ENCODE peak calls at places on chromosomes 3 and 15, in six cellular contexts. U, E, S, Z, W and O are unnamed samples.

GRCh38 chr15:60392601-60392985 is 5.2 kb downstream of the ANXA2 start:
- DNase-seq in W (peak; percentile 23), Z (no peak), E (no peak), S (no peak), U (no peak), O (no peak)

GRCh38 chr3:143951351-143951971 is 20.2 kb upstream of the DIPK2A start:
- DNase-seq in U (no peak), E (no peak), Z (no peak), S (no peak), W (no peak), O (no peak)

GRCh38 chr15:88638626-88639372 is at the start of gene ISG20:
- DNase-seq in S (peak; percentile 98), E (peak; percentile 88), W (peak; percentile 96), U (peak; percentile 98), Z (peak; percentile 96), O (peak; percentile 96)

GRCh38 chr3:61158152-61158551 is 93.1 kb downstream of the FHIT start:
- DNase-seq in Z (no peak), E (no peak), U (no peak), S (no peak), W (no peak), O (no peak)

GRCh38 chr3:115916866-115917265 is 293.6 kb downstream of the GAP43 start:
- DNase-seq in Z (no peak), E (no peak), S (no peak), W (no peak), U (no peak), O (no peak)

GRCh38 chr15:86772369-86773059 is 692.8 kb downstream of the AGBL1 start:
- DNase-seq in E (no peak), Z (no peak), W (peak; percentile 14), S (no peak), U (no peak), O (no peak)

GRCh38 chr3:39264053-39264452 is 15.8 kb downstream of the CX3CR1 start:
- DNase-seq in Z (no peak), S (no peak), W (no peak), U (no peak), E (no peak), O (no peak)

GRCh38 chr3:58047806-58048205 is 39.6 kb downstream of the FLNB start:
- DNase-seq in W (no peak), Z (no peak), S (no peak), E (no peak), U (no peak), O (no peak)

GRCh38 chr15:78739996-78740903 is 71.0 kb downstream of the ADAMTS7 start:
- DNase-seq in W (peak; percentile 83), S (no peak), Z (peak; percentile 91), E (no peak), U (peak; percentile 55), O (no peak)

GRCh38 chr15:74396445-74397238 is 29.2 kb upstream of the CYP11A1 start:
- DNase-seq in E (no peak), W (peak; percentile 46), S (no peak), U (no peak), Z (no peak), O (peak; percentile 86)

GRCh38 chr3:66476852-66477381 is 23.9 kb downstream of the LRIG1 start:
- DNase-seq in U (no peak), S (no peak), Z (no peak), E (no peak), W (peak; percentile 41), O (no peak)

GRCh38 chr3:131283862-131284261 is 97.7 kb upstream of the NUDT16 start:
- DNase-seq in Z (no peak), W (no peak), U (no peak), S (no peak), E (no peak), O (no peak)

GRCh38 chr3:58518304-58518789 is 18.6 kb downstream of the ACOX2 start:
- DNase-seq in Z (no peak), W (no peak), S (no peak), U (peak; percentile 5), E (no peak), O (no peak)

GRCh38 chr3:117820900-117821299 is 1111.3 kb downstream of the TUSC7 start:
- DNase-seq in Z (no peak), S (no peak), W (no peak), U (no peak), E (no peak), O (no peak)

GRCh38 chr15:96053039-96054021 is 277.2 kb upstream of the NR2F2 start:
- DNase-seq in Z (peak; percentile 52), S (no peak), U (no peak), E (peak; percentile 42), W (peak; percentile 15), O (no peak)

GRCh38 chr3:16136042-16136441 is 38.4 kb upstream of the GALNT15 start:
- DNase-seq in Z (no peak), W (no peak), S (no peak), E (no peak), U (no peak), O (no peak)

GRCh38 chr3:41259449-41260062 is 60.3 kb downstream of the CTNNB1 start:
- DNase-seq in U (no peak), Z (no peak), S (no peak), E (no peak), W (no peak), O (no peak)

GRCh38 chr15:66943456-66944095 is 121.8 kb upstream of the SMAD3 start:
- DNase-seq in Z (no peak), W (peak; percentile 62), E (no peak), S (no peak), U (no peak), O (no peak)

GRCh38 chr3:81545572-81545971 is 215.9 kb downstream of the GBE1 start:
- DNase-seq in E (no peak), U (no peak), Z (no peak), W (no peak), S (no peak), O (no peak)

GRCh38 chr15:73908030-73908821 is 18.0 kb upstream of the LOXL1 start:
- DNase-seq in E (peak; percentile 83), S (peak; percentile 58), Z (peak; percentile 86), U (peak; percentile 84), W (peak; percentile 81), O (no peak)

GRCh38 chr3:38017445-38018295 is 11.8 kb downstream of the PLCD1 start:
- DNase-seq in S (no peak), U (no peak), E (no peak), Z (no peak), W (no peak), O (no peak)

DNA sequence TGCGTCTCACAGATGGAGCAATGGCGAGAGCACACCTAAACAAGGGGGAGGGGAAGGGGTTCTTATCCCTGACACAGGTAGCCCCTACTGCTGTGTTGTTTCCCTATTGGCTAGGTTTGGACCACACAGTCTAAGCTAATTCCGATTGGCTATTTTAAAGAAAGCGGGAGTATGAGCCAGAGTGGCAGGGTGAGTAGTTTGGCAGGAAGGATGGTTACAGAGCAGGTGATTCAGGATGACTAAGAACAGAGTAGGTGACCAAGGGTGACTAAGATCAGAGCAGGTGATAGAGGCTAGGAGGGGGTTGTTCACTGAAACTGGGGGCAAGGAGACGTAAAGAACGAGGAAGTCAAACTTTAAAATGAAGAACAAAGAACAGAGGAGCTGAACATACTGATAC is 511.8 kb downstream of the EDEM1 start:
- DNase-seq in Z (no peak), W (no peak), U (no peak), E (no peak), S (no peak), O (no peak)
- H3K4me1 ChIP-seq in Z (no peaks in the 10 kb centered on the region), W (no peaks in the 10 kb centered on the region), U (no peaks in the 10 kb centered on the region), E (no peaks in the 10 kb centered on the region), S (no peaks in the 10 kb centered on the region), O (no peaks in the 10 kb centered on the region)

GRCh38 chr15:68646751-68647150 is 68.0 kb downstream of the CORO2B start:
- DNase-seq in Z (no peak), S (no peak), E (no peak), W (no peak), U (no peak), O (no peak)
- H3K27ac ChIP-seq in Z (no peak overlapping the region), S (no peak overlapping the region), E (no peak overlapping the region), W (no peak overlapping the region), U (no peak overlapping the region), O (no peak overlapping the region)

GRCh38 chr3:182397164-182397563 is 396.1 kb upstream of the ATP11B start:
- DNase-seq in Z (no peak), E (no peak), U (no peak), S (no peak), W (no peak), O (no peak)
- H3K4me1 ChIP-seq in Z (peaks cover 4% of the 10 kb centered on the region), E (no peaks in the 10 kb centered on the region), U (no peaks in the 10 kb centered on the region), S (no peaks in the 10 kb centered on the region), W (no peaks in the 10 kb centered on the region), O (no peaks in the 10 kb centered on the region)

GRCh38 chr15:58243083-58243482 is 104.9 kb downstream of the AQP9 start:
- DNase-seq in E (no peak), Z (no peak), W (no peak), U (no peak), S (no peak), O (no peak)
- H3K27ac ChIP-seq in E (no peak overlapping the region), Z (no peak overlapping the region), W (no peak overlapping the region), U (no peak overlapping the region), S (no peak overlapping the region), O (no peak overlapping the region)

DNA sequence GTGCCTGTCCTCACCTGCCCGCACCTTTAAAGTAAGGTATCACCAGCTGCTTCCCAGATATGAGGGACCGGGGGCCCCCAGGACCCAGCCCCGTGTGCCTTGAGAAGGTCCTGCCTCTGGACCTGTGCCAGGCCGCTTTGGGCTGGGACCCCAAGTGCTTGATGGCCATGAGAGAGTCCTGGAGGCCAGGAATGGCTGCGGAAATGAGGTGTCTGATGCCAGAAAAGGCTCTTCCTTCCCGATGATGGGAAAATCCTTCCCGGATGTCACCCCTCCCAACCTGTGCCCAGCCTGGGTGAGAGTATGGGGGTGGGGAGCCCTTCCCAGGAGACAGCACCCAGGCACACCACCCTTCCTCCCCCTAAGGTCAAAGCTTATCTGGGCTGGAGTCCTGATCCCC is 14.1 kb downstream of the SEMA3F start:
- DNase-seq in S (no peak), E (no peak), U (no peak), W (no peak), Z (no peak), O (no peak)
- H3K4me1 ChIP-seq in S (no peaks in the 10 kb centered on the region), E (peaks cover 68% of the 10 kb centered on the region), U (no peaks in the 10 kb centered on the region), W (peaks cover 53% of the 10 kb centered on the region), Z (peaks cover 7% of the 10 kb centered on the region), O (peaks cover 86% of the 10 kb centered on the region)

GRCh38 chr3:136171097-136171542 is 25.0 kb downstream of the MSL2 start:
- DNase-seq in U (no peak), S (no peak), W (no peak), E (no peak), Z (no peak), O (no peak)
- H3K27ac ChIP-seq in U (no peak overlapping the region), S (no peak overlapping the region), W (no peak overlapping the region), E (no peak overlapping the region), Z (no peak overlapping the region), O (no peak overlapping the region)

DNA sequence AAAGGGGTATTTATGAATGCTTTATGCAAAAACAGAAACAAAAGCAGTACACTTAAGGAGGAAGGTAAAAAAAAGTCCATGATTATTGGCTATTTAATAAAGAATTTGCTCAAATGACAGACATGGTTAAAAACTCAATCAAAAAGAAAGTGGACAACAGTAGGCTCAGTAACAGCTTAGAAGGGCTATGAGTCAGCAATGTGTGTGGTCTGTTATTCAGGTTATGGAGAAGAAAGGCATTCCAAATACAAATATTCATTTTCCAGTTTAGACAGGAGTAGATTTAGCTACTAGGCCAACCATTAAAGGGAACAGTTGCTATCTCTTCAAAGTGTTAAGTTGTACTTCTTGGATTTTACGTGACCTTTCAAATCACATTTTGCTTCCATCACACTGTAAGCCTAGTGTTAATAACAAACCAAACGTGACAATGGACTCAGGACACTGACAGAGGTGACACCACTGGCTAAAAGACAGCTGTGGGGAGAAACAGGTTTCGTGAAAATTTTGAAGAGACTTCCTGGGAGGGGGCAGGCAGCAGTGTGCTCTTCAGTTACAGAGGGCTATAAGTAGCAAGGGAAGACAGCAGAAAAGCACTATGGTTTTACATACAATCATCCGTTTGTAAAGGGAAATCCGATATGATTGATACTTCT is 41.7 kb upstream of the MYO5C start:
- DNase-seq in Z (no peak), W (no peak), S (no peak), E (no peak), U (no peak), O (no peak)
- H3K4me1 ChIP-seq in Z (no peaks in the 10 kb centered on the region), W (no peaks in the 10 kb centered on the region), S (no peaks in the 10 kb centered on the region), E (peaks cover 4% of the 10 kb centered on the region), U (no peaks in the 10 kb centered on the region), O (peaks cover 24% of the 10 kb centered on the region)